ENCODE peak calls at places on chromosome 6, in six cellular contexts. Y, L, X, O, K and N are unnamed samples.

GRCh38 chr6:95417856-95418255 is 159.5 kb upstream of the MANEA start:
- DNase-seq in Y (no peak), L (no peak), X (no peak), O (no peak), K (no peak), N (no peak)

GRCh38 chr6:89941847-89942497 is 47.7 kb downstream of the GJA10 start:
- DNase-seq in Y (no peak), L (no peak), X (no peak), O (no peak), K (no peak), N (no peak)

GRCh38 chr6:89310929-89311328 is 4.2 kb downstream of the GABRR2 start:
- DNase-seq in Y (no peak), L (peak), X (no peak), O (no peak), K (no peak), N (no peak)

GRCh38 chr6:159929819-159930218 is 39.0 kb downstream of the MAS1 start:
- DNase-seq in Y (no peak), L (no peak), X (no peak), O (no peak), K (no peak), N (no peak)

GRCh38 chr6:104095661-104096416 is 763.9 kb downstream of the HACE1 start:
- DNase-seq in Y (no peak), L (no peak), X (no peak), O (no peak), K (no peak), N (no peak)

GRCh38 chr6:86619428-86619827 is 317.9 kb upstream of the HTR1E start:
- DNase-seq in Y (no peak), L (no peak), X (no peak), O (no peak), K (no peak), N (no peak)

GRCh38 chr6:105985098-105985815 is 100.9 kb upstream of the PRDM1 start:
- DNase-seq in Y (no peak), L (no peak), X (no peak), O (no peak), K (no peak), N (no peak)

GRCh38 chr6:79377830-79378460 is 143.5 kb upstream of the HMGN3 start:
- DNase-seq in Y (peak), L (no peak), X (no peak), O (no peak), K (no peak), N (no peak)

GRCh38 chr6:23320588-23320987 is 751.2 kb downstream of the HDGFL1 start:
- DNase-seq in Y (no peak), L (no peak), X (no peak), O (no peak), K (no peak), N (no peak)

GRCh38 chr6:139823808-139824126 is 449.3 kb upstream of the CITED2 start:
- DNase-seq in Y (no peak), L (no peak), X (no peak), O (no peak), K (no peak), N (no peak)

GRCh38 chr6:169162968-169163903 is 90.4 kb downstream of the THBS2 start:
- DNase-seq in Y (peak), L (peak), X (peak), O (no peak), K (no peak), N (no peak)

GRCh38 chr6:158869010-158869603 is 49.9 kb upstream of the EZR start:
- DNase-seq in Y (peak), L (no peak), X (no peak), O (peak), K (no peak), N (peak)

GRCh38 chr6:73798592-73798991 is 102.6 kb downstream of the CD109 start:
- DNase-seq in Y (peak), L (peak), X (peak), O (no peak), K (no peak), N (peak)

GRCh38 chr6:15512126-15512525 is 150.7 kb downstream of the DTNBP1 start:
- DNase-seq in Y (no peak), L (no peak), X (no peak), O (peak), K (no peak), N (no peak)

GRCh38 chr6:101077344-101077743 is 196.2 kb upstream of the ASCC3 start:
- DNase-seq in Y (no peak), L (no peak), X (no peak), O (no peak), K (no peak), N (no peak)

GRCh38 chr6:156406688-156407087 is 370.5 kb upstream of the ARID1B start:
- DNase-seq in Y (no peak), L (no peak), X (no peak), O (no peak), K (no peak), N (no peak)

GRCh38 chr6:82372656-82373055 is 9.0 kb downstream of the TPBG start:
- DNase-seq in Y (no peak), L (peak), X (no peak), O (no peak), K (no peak), N (no peak)

GRCh38 chr6:158906926-158907325 is 87.8 kb upstream of the EZR start:
- DNase-seq in Y (no peak), L (no peak), X (no peak), O (no peak), K (no peak), N (no peak)

GRCh38 chr6:4129446-4129845 is 5.9 kb downstream of the ECI2 start:
- DNase-seq in Y (no peak), L (no peak), X (no peak), O (no peak), K (no peak), N (no peak)

GRCh38 chr6:113526995-113527394 is 330.1 kb upstream of the MARCKS start:
- DNase-seq in Y (no peak), L (no peak), X (no peak), O (no peak), K (no peak), N (no peak)

GRCh38 chr6:134111062-134111677 is 58.7 kb upstream of the SLC2A12 start:
- DNase-seq in Y (peak), L (peak), X (no peak), O (peak), K (no peak), N (peak)

GRCh38 chr6:24910331-24910849 is 25.4 kb downstream of the RIPOR2 start:
- DNase-seq in Y (no peak), L (no peak), X (no peak), O (peak), K (no peak), N (no peak)

GRCh38 chr6:31378062-31378720 is 21.2 kb upstream of the HLA-B start:
- DNase-seq in Y (no peak), L (no peak), X (no peak), O (no peak), K (no peak), N (no peak)

GRCh38 chr6:102197211-102197610 is 803.7 kb downstream of the GRIK2 start:
- DNase-seq in Y (no peak), L (no peak), X (no peak), O (peak), K (no peak), N (no peak)

GRCh38 chr6:14454467-14454763 is 336.8 kb downstream of the CD83 start:
- DNase-seq in Y (no peak), L (no peak), X (no peak), O (no peak), K (no peak), N (no peak)

GRCh38 chr6:106253731-106254130 is 71.8 kb downstream of the ATG5 start:
- DNase-seq in Y (no peak), L (peak), X (no peak), O (no peak), K (no peak), N (no peak)

GRCh38 chr6:143402721-143403336 is 47.7 kb downstream of the ADAT2 start:
- DNase-seq in Y (no peak), L (no peak), X (no peak), O (no peak), K (no peak), N (no peak)

GRCh38 chr6:112524071-112524470 is 176.9 kb downstream of the RFPL4B start:
- DNase-seq in Y (no peak), L (no peak), X (no peak), O (no peak), K (no peak), N (no peak)

GRCh38 chr6:105981002-105981887 is 104.9 kb upstream of the PRDM1 start:
- DNase-seq in Y (no peak), L (no peak), X (no peak), O (peak), K (no peak), N (no peak)

GRCh38 chr6:72712921-72713320 is 91.1 kb downstream of the KCNQ5 start:
- DNase-seq in Y (peak), L (no peak), X (peak), O (no peak), K (no peak), N (no peak)

GRCh38 chr6:149289192-149289741 is 28.2 kb upstream of the TAB2 start:
- DNase-seq in Y (no peak), L (no peak), X (no peak), O (no peak), K (no peak), N (no peak)

GRCh38 chr6:37170273-37171140 is 555 bp downstream of the PIM1 start:
- DNase-seq in Y (peak), L (peak), X (no peak), O (peak), K (peak), N (no peak)

GRCh38 chr6:30544666-30545272 is 11.5 kb downstream of the GNL1 start:
- DNase-seq in Y (peak), L (peak), X (no peak), O (peak), K (no peak), N (peak)

GRCh38 chr6:154392561-154392960 is 36.0 kb upstream of the IPCEF1 start:
- DNase-seq in Y (no peak), L (no peak), X (no peak), O (no peak), K (no peak), N (no peak)

GRCh38 chr6:157455731-157456523 is 74.9 kb downstream of the ZDHHC14 start:
- DNase-seq in Y (no peak), L (no peak), X (no peak), O (no peak), K (no peak), N (peak)